ENCODE peak calls at places on chromosomes 11 and 22, in eight cellular contexts. One of them, this sample, is unnamed.
A peak's percentile ranks its signal among the peaks of the same experiment; 100 is the strongest.

GRCh38 chr11:62138630-62139425 is 15.0 kb downstream of the INCENP start:
- DNase-seq in effector memory CD4-positive, alpha-beta T cell: no peak
- DNase-seq in heart left ventricle: no peak
- DNase-seq in tibial nerve: no peak
- DNase-seq in Peyer's patch: peak; percentile 6
- DNase-seq in lower lobe of right lung: no peak
- DNase-seq in mucosa of descending colon: no peak
- DNase-seq in cardiac muscle cell: no peak
- DNase-seq in this sample: no peak

GRCh38 chr11:109308551-109308950 is 113.4 kb upstream of the C11orf87 start:
- DNase-seq in effector memory CD4-positive, alpha-beta T cell: no peak
- DNase-seq in heart left ventricle: no peak
- DNase-seq in tibial nerve: no peak
- DNase-seq in Peyer's patch: no peak
- DNase-seq in lower lobe of right lung: no peak
- DNase-seq in mucosa of descending colon: no peak
- DNase-seq in cardiac muscle cell: no peak
- DNase-seq in this sample: no peak

GRCh38 chr11:110478410-110478809 is 48.7 kb downstream of the FDX1 start:
- DNase-seq in effector memory CD4-positive, alpha-beta T cell: no peak
- DNase-seq in heart left ventricle: no peak
- DNase-seq in tibial nerve: no peak
- DNase-seq in Peyer's patch: no peak
- DNase-seq in lower lobe of right lung: no peak
- DNase-seq in mucosa of descending colon: no peak
- DNase-seq in cardiac muscle cell: peak; percentile 59
- DNase-seq in this sample: no peak

GRCh38 chr11:63843042-63843441 is 4.1 kb downstream of the MARK2 start:
- DNase-seq in effector memory CD4-positive, alpha-beta T cell: no peak
- DNase-seq in heart left ventricle: no peak
- DNase-seq in tibial nerve: no peak
- DNase-seq in Peyer's patch: no peak
- DNase-seq in lower lobe of right lung: no peak
- DNase-seq in mucosa of descending colon: no peak
- DNase-seq in cardiac muscle cell: no peak
- DNase-seq in this sample: no peak

GRCh38 chr11:12285106-12285505 is 92.3 kb upstream of the PARVA start:
- DNase-seq in effector memory CD4-positive, alpha-beta T cell: no peak
- DNase-seq in heart left ventricle: no peak
- DNase-seq in tibial nerve: no peak
- DNase-seq in Peyer's patch: no peak
- DNase-seq in lower lobe of right lung: no peak
- DNase-seq in mucosa of descending colon: no peak
- DNase-seq in cardiac muscle cell: no peak
- DNase-seq in this sample: peak; percentile 85

GRCh38 chr11:62850911-62851806 is 11.8 kb upstream of the WDR74 start:
- DNase-seq in effector memory CD4-positive, alpha-beta T cell: no peak
- DNase-seq in heart left ventricle: no peak
- DNase-seq in tibial nerve: no peak
- DNase-seq in Peyer's patch: no peak
- DNase-seq in lower lobe of right lung: no peak
- DNase-seq in mucosa of descending colon: no peak
- DNase-seq in cardiac muscle cell: no peak
- DNase-seq in this sample: no peak

GRCh38 chr11:134369656-134370525 is 38.1 kb downstream of the GLB1L2 start:
- DNase-seq in effector memory CD4-positive, alpha-beta T cell: no peak
- DNase-seq in heart left ventricle: no peak
- DNase-seq in tibial nerve: no peak
- DNase-seq in Peyer's patch: no peak
- DNase-seq in lower lobe of right lung: peak; percentile 36
- DNase-seq in mucosa of descending colon: no peak
- DNase-seq in cardiac muscle cell: no peak
- DNase-seq in this sample: no peak

GRCh38 chr11:114395776-114396175 is 4.5 kb downstream of the C11orf71 start:
- DNase-seq in effector memory CD4-positive, alpha-beta T cell: no peak
- DNase-seq in heart left ventricle: no peak
- DNase-seq in tibial nerve: no peak
- DNase-seq in Peyer's patch: no peak
- DNase-seq in lower lobe of right lung: no peak
- DNase-seq in mucosa of descending colon: peak; percentile 22
- DNase-seq in cardiac muscle cell: no peak
- DNase-seq in this sample: no peak

GRCh38 chr11:38547464-38547863 is 1949.4 kb upstream of the RAG2 start:
- DNase-seq in effector memory CD4-positive, alpha-beta T cell: no peak
- DNase-seq in heart left ventricle: no peak
- DNase-seq in tibial nerve: no peak
- DNase-seq in Peyer's patch: no peak
- DNase-seq in lower lobe of right lung: no peak
- DNase-seq in mucosa of descending colon: no peak
- DNase-seq in cardiac muscle cell: no peak
- DNase-seq in this sample: no peak

GRCh38 chr11:112223125-112223524 is 3.1 kb upstream of the PTS start:
- DNase-seq in effector memory CD4-positive, alpha-beta T cell: no peak
- DNase-seq in heart left ventricle: no peak
- DNase-seq in tibial nerve: no peak
- DNase-seq in Peyer's patch: no peak
- DNase-seq in lower lobe of right lung: no peak
- DNase-seq in mucosa of descending colon: no peak
- DNase-seq in cardiac muscle cell: no peak
- DNase-seq in this sample: no peak

GRCh38 chr11:133796043-133796795 is 49.1 kb downstream of the SPATA19 start:
- DNase-seq in effector memory CD4-positive, alpha-beta T cell: no peak
- DNase-seq in heart left ventricle: no peak
- DNase-seq in tibial nerve: no peak
- DNase-seq in Peyer's patch: no peak
- DNase-seq in lower lobe of right lung: no peak
- DNase-seq in mucosa of descending colon: no peak
- DNase-seq in cardiac muscle cell: no peak
- DNase-seq in this sample: no peak

GRCh38 chr11:22703040-22703439 is 36.6 kb downstream of the GAS2 start:
- DNase-seq in effector memory CD4-positive, alpha-beta T cell: no peak
- DNase-seq in heart left ventricle: no peak
- DNase-seq in tibial nerve: no peak
- DNase-seq in Peyer's patch: no peak
- DNase-seq in lower lobe of right lung: no peak
- DNase-seq in mucosa of descending colon: peak; percentile 13
- DNase-seq in cardiac muscle cell: peak; percentile 52
- DNase-seq in this sample: peak; percentile 63

GRCh38 chr11:130314184-130314748 is 451 bp downstream of the ZBTB44 start:
- DNase-seq in effector memory CD4-positive, alpha-beta T cell: peak; percentile 62
- DNase-seq in heart left ventricle: peak; percentile 71
- DNase-seq in tibial nerve: no peak
- DNase-seq in Peyer's patch: peak; percentile 50
- DNase-seq in lower lobe of right lung: peak; percentile 76
- DNase-seq in mucosa of descending colon: peak; percentile 67
- DNase-seq in cardiac muscle cell: peak; percentile 68
- DNase-seq in this sample: no peak

GRCh38 chr22:23166038-23166831 is 14.1 kb upstream of the BCR start:
- DNase-seq in effector memory CD4-positive, alpha-beta T cell: no peak
- DNase-seq in heart left ventricle: no peak
- DNase-seq in tibial nerve: no peak
- DNase-seq in Peyer's patch: no peak
- DNase-seq in lower lobe of right lung: no peak
- DNase-seq in mucosa of descending colon: no peak
- DNase-seq in cardiac muscle cell: no peak
- DNase-seq in this sample: no peak

GRCh38 chr11:66559141-66559861 is 9.1 kb downstream of the CTSF start:
- DNase-seq in effector memory CD4-positive, alpha-beta T cell: no peak
- DNase-seq in heart left ventricle: no peak
- DNase-seq in tibial nerve: no peak
- DNase-seq in Peyer's patch: no peak
- DNase-seq in lower lobe of right lung: peak; percentile 63
- DNase-seq in mucosa of descending colon: no peak
- DNase-seq in cardiac muscle cell: no peak
- DNase-seq in this sample: no peak

GRCh38 chr11:107840120-107840479 is 18.5 kb downstream of the SLC35F2 start:
- DNase-seq in effector memory CD4-positive, alpha-beta T cell: no peak
- DNase-seq in heart left ventricle: no peak
- DNase-seq in tibial nerve: no peak
- DNase-seq in Peyer's patch: no peak
- DNase-seq in lower lobe of right lung: no peak
- DNase-seq in mucosa of descending colon: no peak
- DNase-seq in cardiac muscle cell: no peak
- DNase-seq in this sample: no peak

GRCh38 chr11:120210651-120211521 is at the start of gene OAF:
- DNase-seq in effector memory CD4-positive, alpha-beta T cell: peak; percentile 32
- DNase-seq in heart left ventricle: peak; percentile 81
- DNase-seq in tibial nerve: peak; percentile 51
- DNase-seq in Peyer's patch: peak; percentile 39
- DNase-seq in lower lobe of right lung: peak; percentile 67
- DNase-seq in mucosa of descending colon: peak; percentile 87
- DNase-seq in cardiac muscle cell: peak; percentile 89
- DNase-seq in this sample: peak; percentile 37

GRCh38 chr22:46719921-46720320 is 18.1 kb downstream of the CERK start:
- DNase-seq in effector memory CD4-positive, alpha-beta T cell: no peak
- DNase-seq in heart left ventricle: no peak
- DNase-seq in tibial nerve: no peak
- DNase-seq in Peyer's patch: no peak
- DNase-seq in lower lobe of right lung: no peak
- DNase-seq in mucosa of descending colon: no peak
- DNase-seq in cardiac muscle cell: no peak
- DNase-seq in this sample: no peak
- H3K4me3 ChIP-seq in effector memory CD4-positive, alpha-beta T cell: no peak overlapping the region
- H3K4me3 ChIP-seq in heart left ventricle: no peak overlapping the region
- H3K4me3 ChIP-seq in tibial nerve: no peak overlapping the region
- H3K4me3 ChIP-seq in Peyer's patch: no peak overlapping the region
- H3K4me3 ChIP-seq in lower lobe of right lung: no peak overlapping the region
- H3K4me3 ChIP-seq in mucosa of descending colon: no peak overlapping the region
- H3K4me3 ChIP-seq in cardiac muscle cell: no peak overlapping the region
- H3K4me3 ChIP-seq in this sample: no peak overlapping the region

GRCh38 chr22:48577014-48577690 is 1250.5 kb downstream of the BRD1 start:
- DNase-seq in effector memory CD4-positive, alpha-beta T cell: no peak
- DNase-seq in heart left ventricle: no peak
- DNase-seq in tibial nerve: no peak
- DNase-seq in Peyer's patch: no peak
- DNase-seq in lower lobe of right lung: peak; percentile 37
- DNase-seq in mucosa of descending colon: no peak
- DNase-seq in cardiac muscle cell: peak; percentile 12
- DNase-seq in this sample: no peak
- H3K4me3 ChIP-seq in effector memory CD4-positive, alpha-beta T cell: no peak overlapping the region
- H3K4me3 ChIP-seq in heart left ventricle: no peak overlapping the region
- H3K4me3 ChIP-seq in tibial nerve: peak overlapping the region; percentile 34
- H3K4me3 ChIP-seq in Peyer's patch: peak overlapping the region; percentile 35
- H3K4me3 ChIP-seq in lower lobe of right lung: no peak overlapping the region
- H3K4me3 ChIP-seq in mucosa of descending colon: no peak overlapping the region
- H3K4me3 ChIP-seq in cardiac muscle cell: no peak overlapping the region
- H3K4me3 ChIP-seq in this sample: no peak overlapping the region

GRCh38 chr11:1870326-1870696 is 17.4 kb downstream of the LSP1 start:
- DNase-seq in effector memory CD4-positive, alpha-beta T cell: no peak
- DNase-seq in heart left ventricle: no peak
- DNase-seq in tibial nerve: no peak
- DNase-seq in Peyer's patch: no peak
- DNase-seq in lower lobe of right lung: peak; percentile 25
- DNase-seq in mucosa of descending colon: no peak
- DNase-seq in cardiac muscle cell: no peak
- DNase-seq in this sample: no peak

GRCh38 chr11:1869427-1870325 is 16.8 kb downstream of the LSP1 start:
- DNase-seq in effector memory CD4-positive, alpha-beta T cell: no peak
- DNase-seq in heart left ventricle: no peak
- DNase-seq in tibial nerve: no peak
- DNase-seq in Peyer's patch: no peak
- DNase-seq in lower lobe of right lung: peak; percentile 39
- DNase-seq in mucosa of descending colon: no peak
- DNase-seq in cardiac muscle cell: no peak
- DNase-seq in this sample: no peak

GRCh38 chr11:1867381-1867780 is 14.5 kb downstream of the LSP1 start:
- DNase-seq in effector memory CD4-positive, alpha-beta T cell: no peak
- DNase-seq in heart left ventricle: no peak
- DNase-seq in tibial nerve: no peak
- DNase-seq in Peyer's patch: no peak
- DNase-seq in lower lobe of right lung: no peak
- DNase-seq in mucosa of descending colon: no peak
- DNase-seq in cardiac muscle cell: no peak
- DNase-seq in this sample: no peak

GRCh38 chr11:1868056-1868635 is 15.3 kb downstream of the LSP1 start:
- DNase-seq in effector memory CD4-positive, alpha-beta T cell: no peak
- DNase-seq in heart left ventricle: no peak
- DNase-seq in tibial nerve: no peak
- DNase-seq in Peyer's patch: no peak
- DNase-seq in lower lobe of right lung: peak; percentile 41
- DNase-seq in mucosa of descending colon: no peak
- DNase-seq in cardiac muscle cell: no peak
- DNase-seq in this sample: no peak

DNA sequence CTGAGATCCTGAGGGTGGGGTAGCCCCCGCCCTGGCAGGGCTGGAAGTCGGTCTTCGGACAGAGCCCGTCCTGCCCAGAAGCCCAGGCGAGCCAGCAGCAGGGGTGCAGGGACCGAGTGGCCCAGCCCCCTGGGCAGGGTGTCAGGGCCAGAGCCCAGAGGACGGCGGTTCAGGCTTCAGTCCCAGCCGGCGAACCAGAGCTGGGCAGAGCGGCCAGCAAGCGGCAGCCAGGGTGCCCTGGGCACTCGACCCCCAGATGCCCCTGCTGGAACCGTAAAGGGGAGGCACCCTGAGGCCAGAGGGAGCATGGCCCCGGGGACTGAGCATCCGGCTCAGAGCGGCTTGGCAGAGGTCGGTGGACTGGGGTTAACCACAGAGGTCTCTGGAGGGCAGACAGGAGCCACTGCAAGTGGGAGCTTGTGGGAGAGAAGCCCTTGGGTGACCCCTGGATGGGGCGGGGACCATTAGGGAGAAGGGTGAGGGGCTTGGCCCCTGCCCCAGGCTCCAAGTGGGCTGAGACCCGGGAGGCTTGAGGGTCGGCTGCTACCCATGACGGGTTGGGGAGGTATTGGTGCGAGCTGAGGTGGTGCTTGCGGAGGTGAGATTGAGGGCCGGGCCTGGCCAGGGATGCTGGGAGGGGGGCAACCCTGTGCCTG is 15.9 kb downstream of the LSP1 start:
- DNase-seq in effector memory CD4-positive, alpha-beta T cell: no peak
- DNase-seq in heart left ventricle: no peak
- DNase-seq in tibial nerve: no peak
- DNase-seq in Peyer's patch: no peak
- DNase-seq in lower lobe of right lung: peak; percentile 31
- DNase-seq in mucosa of descending colon: no peak
- DNase-seq in cardiac muscle cell: no peak
- DNase-seq in this sample: no peak
- H3K4me3 ChIP-seq in effector memory CD4-positive, alpha-beta T cell: no peak overlapping the region
- H3K4me3 ChIP-seq in heart left ventricle: peak overlapping the region; percentile 53
- H3K4me3 ChIP-seq in tibial nerve: no peak overlapping the region
- H3K4me3 ChIP-seq in Peyer's patch: peak overlapping the region; percentile 34
- H3K4me3 ChIP-seq in lower lobe of right lung: peak overlapping the region; percentile 28
- H3K4me3 ChIP-seq in mucosa of descending colon: no peak overlapping the region
- H3K4me3 ChIP-seq in cardiac muscle cell: no peak overlapping the region
- H3K4me3 ChIP-seq in this sample: no peak overlapping the region

DNA sequence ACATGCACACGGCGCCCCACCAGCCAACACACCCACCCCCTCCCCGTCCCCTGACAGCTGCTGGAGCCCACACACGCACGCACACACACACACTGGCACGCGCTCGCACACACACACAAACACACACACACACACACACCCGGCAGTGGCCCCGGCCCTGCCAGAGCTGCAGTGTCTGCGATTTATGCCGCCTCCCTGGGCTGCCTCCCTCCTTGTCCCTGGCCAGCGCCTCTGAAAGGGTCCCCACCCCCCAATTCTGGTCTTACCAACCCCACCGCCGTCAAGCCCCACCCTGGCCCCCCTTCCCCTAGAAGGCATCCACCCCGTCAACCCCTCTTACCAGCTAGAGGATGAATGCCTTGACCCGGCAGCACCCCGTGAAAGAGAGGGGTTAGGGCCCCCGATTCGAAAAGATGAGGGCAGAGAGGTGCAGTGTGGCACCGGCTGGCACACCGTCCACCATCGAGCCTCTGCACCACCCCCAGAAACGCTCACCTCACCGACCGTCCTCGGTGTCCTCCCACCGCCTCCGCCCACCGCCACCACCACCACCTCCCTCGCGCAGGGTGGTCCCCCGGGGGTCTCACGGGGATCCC is 649 bp downstream of the ELFN2 start:
- DNase-seq in effector memory CD4-positive, alpha-beta T cell: no peak
- DNase-seq in heart left ventricle: no peak
- DNase-seq in tibial nerve: no peak
- DNase-seq in Peyer's patch: no peak
- DNase-seq in lower lobe of right lung: no peak
- DNase-seq in mucosa of descending colon: no peak
- DNase-seq in cardiac muscle cell: no peak
- DNase-seq in this sample: no peak
- H3K4me3 ChIP-seq in effector memory CD4-positive, alpha-beta T cell: peak overlapping the region; percentile 29
- H3K4me3 ChIP-seq in heart left ventricle: peak overlapping the region; percentile 48
- H3K4me3 ChIP-seq in tibial nerve: peak overlapping the region; percentile 25
- H3K4me3 ChIP-seq in Peyer's patch: peak overlapping the region; percentile 48
- H3K4me3 ChIP-seq in lower lobe of right lung: peak overlapping the region; percentile 50
- H3K4me3 ChIP-seq in mucosa of descending colon: no peak overlapping the region
- H3K4me3 ChIP-seq in cardiac muscle cell: peak overlapping the region; percentile 62
- H3K4me3 ChIP-seq in this sample: peak overlapping the region; percentile 49